ENCODE peak calls at places on chromosomes 5 and 9, in four cellular contexts. One of them, this sample, is unnamed. For H3K4me1 and H3K27me3, the result is how much of the 10 kb centered on the place peaks cover.

GRCh38 chr9:134056483-134057310 is 11.1 kb downstream of the BRD3 start:
- DNase-seq in transverse colon: peak
- DNase-seq in neuronal stem cell: no peak
- DNase-seq in psoas muscle: no peak
- DNase-seq in this sample: no peak

GRCh38 chr9:13845460-13845859 is 468.5 kb downstream of the NFIB start:
- DNase-seq in neuronal stem cell: no peak
- DNase-seq in transverse colon: no peak
- DNase-seq in psoas muscle: no peak
- DNase-seq in this sample: no peak

GRCh38 chr5:92527311-92528078 is 1053.5 kb downstream of the NR2F1-AS1 start:
- DNase-seq in neuronal stem cell: no peak
- DNase-seq in transverse colon: no peak
- DNase-seq in psoas muscle: no peak
- DNase-seq in this sample: no peak

GRCh38 chr5:6714221-6715041 is 1.2 kb downstream of the TENT4A start:
- DNase-seq in transverse colon: no peak
- DNase-seq in psoas muscle: peak
- DNase-seq in neuronal stem cell: no peak
- DNase-seq in this sample: peak

GRCh38 chr5:177452688-177453638 is 6.3 kb downstream of the PRR7 start:
- DNase-seq in neuronal stem cell: no peak
- DNase-seq in psoas muscle: no peak
- DNase-seq in transverse colon: no peak
- DNase-seq in this sample: no peak

GRCh38 chr5:172414618-172415599 is 39.4 kb downstream of the SH3PXD2B start:
- DNase-seq in transverse colon: peak
- DNase-seq in psoas muscle: peak
- DNase-seq in neuronal stem cell: no peak
- DNase-seq in this sample: no peak

GRCh38 chr9:34863426-34863825 is 94.7 kb upstream of the PHF24 start:
- DNase-seq in transverse colon: no peak
- DNase-seq in psoas muscle: no peak
- DNase-seq in neuronal stem cell: no peak
- DNase-seq in this sample: no peak

GRCh38 chr5:122403965-122404364 is 91.9 kb downstream of the SNCAIP start:
- DNase-seq in neuronal stem cell: no peak
- DNase-seq in psoas muscle: no peak
- DNase-seq in transverse colon: no peak
- DNase-seq in this sample: no peak

GRCh38 chr9:127305450-127306226 is 41.1 kb downstream of the GARNL3 start:
- DNase-seq in psoas muscle: no peak
- DNase-seq in neuronal stem cell: no peak
- DNase-seq in transverse colon: no peak
- DNase-seq in this sample: no peak

GRCh38 chr5:179137643-179138567 is 77.7 kb downstream of the ZNF354C start:
- DNase-seq in transverse colon: no peak
- DNase-seq in psoas muscle: no peak
- DNase-seq in neuronal stem cell: no peak
- DNase-seq in this sample: no peak

GRCh38 chr5:93395010-93395409 is 186.0 kb downstream of the NR2F1-AS1 start:
- DNase-seq in neuronal stem cell: no peak
- DNase-seq in transverse colon: no peak
- DNase-seq in psoas muscle: no peak
- DNase-seq in this sample: no peak

GRCh38 chr9:35335164-35335563 is 154.7 kb upstream of the RUSC2 start:
- DNase-seq in neuronal stem cell: no peak
- DNase-seq in transverse colon: no peak
- DNase-seq in psoas muscle: no peak
- DNase-seq in this sample: no peak

GRCh38 chr9:134123764-134124128 is 12.1 kb upstream of the WDR5 start:
- DNase-seq in neuronal stem cell: no peak
- DNase-seq in transverse colon: no peak
- DNase-seq in psoas muscle: no peak
- DNase-seq in this sample: no peak

DNA sequence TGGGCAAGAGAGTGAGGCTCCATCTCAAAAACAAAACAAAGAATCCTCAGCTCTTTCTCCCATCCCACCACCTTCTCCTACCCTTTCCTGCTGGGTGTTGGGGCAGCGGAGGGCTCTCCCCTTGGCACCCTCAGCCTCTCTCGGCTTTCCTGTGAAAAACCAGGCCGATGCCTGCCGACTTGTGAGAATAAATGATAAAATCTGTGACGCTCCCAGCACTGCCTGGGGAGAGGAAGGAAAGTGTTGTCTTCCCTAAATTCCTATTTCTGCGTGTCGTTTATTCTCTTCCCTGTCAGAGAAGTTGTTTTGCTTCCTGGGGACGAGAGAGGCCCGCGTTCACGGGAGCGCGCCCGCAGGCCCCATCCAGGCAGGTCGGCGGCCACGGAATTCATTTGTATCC is 19.7 kb downstream of the NEK6 start:
- DNase-seq in transverse colon: no peak
- DNase-seq in neuronal stem cell: no peak
- DNase-seq in psoas muscle: no peak
- DNase-seq in this sample: no peak
- H3K4me1 ChIP-seq in transverse colon: under half
- H3K4me1 ChIP-seq in neuronal stem cell: under half
- H3K4me1 ChIP-seq in psoas muscle: under half
- H3K4me1 ChIP-seq in this sample: under half

GRCh38 chr5:64838376-64838775 is 69.6 kb downstream of the CWC27 start:
- DNase-seq in transverse colon: no peak
- DNase-seq in psoas muscle: no peak
- DNase-seq in neuronal stem cell: no peak
- DNase-seq in this sample: no peak
- H3K27ac ChIP-seq in transverse colon: no peak
- H3K27ac ChIP-seq in psoas muscle: no peak
- H3K27ac ChIP-seq in neuronal stem cell: no peak
- H3K27ac ChIP-seq in this sample: no peak

DNA sequence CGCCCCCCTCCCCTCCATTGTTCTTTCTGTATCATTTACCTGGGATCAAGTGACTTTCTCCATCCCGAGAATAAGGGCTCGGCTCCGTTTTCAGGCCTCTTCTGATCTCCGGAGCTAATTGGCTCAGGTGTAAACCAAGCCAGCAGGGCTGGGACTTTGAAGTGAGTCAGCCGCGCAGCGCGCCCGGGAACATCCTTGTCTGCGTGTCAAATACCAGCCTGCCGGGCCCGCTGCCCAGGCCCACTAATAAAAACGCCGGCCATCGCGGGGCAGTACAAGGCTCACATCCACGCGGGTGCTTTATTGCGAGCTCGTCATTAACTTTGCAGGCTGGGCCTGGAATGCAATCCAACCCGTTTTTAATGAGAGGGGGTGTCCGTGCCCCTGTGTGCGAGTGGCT is 416.8 kb downstream of the IRX2 start:
- DNase-seq in neuronal stem cell: no peak
- DNase-seq in psoas muscle: no peak
- DNase-seq in transverse colon: no peak
- DNase-seq in this sample: no peak
- H3K27me3 ChIP-seq in neuronal stem cell: under half
- H3K27me3 ChIP-seq in psoas muscle: under half
- H3K27me3 ChIP-seq in transverse colon: under half
- H3K27me3 ChIP-seq in this sample: under half

GRCh38 chr5:36656556-36656955 is 50.1 kb downstream of the SLC1A3 start:
- DNase-seq in psoas muscle: no peak
- DNase-seq in neuronal stem cell: no peak
- DNase-seq in transverse colon: no peak
- DNase-seq in this sample: no peak

GRCh38 chr5:36660397-36661049 is 54.1 kb downstream of the SLC1A3 start:
- DNase-seq in psoas muscle: no peak
- DNase-seq in transverse colon: no peak
- DNase-seq in neuronal stem cell: no peak
- DNase-seq in this sample: no peak

GRCh38 chr5:36659406-36659805 is 53.0 kb downstream of the SLC1A3 start:
- DNase-seq in neuronal stem cell: no peak
- DNase-seq in transverse colon: no peak
- DNase-seq in psoas muscle: no peak
- DNase-seq in this sample: no peak

GRCh38 chr5:36657563-36657995 is 51.2 kb downstream of the SLC1A3 start:
- DNase-seq in transverse colon: no peak
- DNase-seq in psoas muscle: peak
- DNase-seq in neuronal stem cell: no peak
- DNase-seq in this sample: no peak

GRCh38 chr5:36658016-36658415 is 51.6 kb downstream of the SLC1A3 start:
- DNase-seq in neuronal stem cell: no peak
- DNase-seq in psoas muscle: no peak
- DNase-seq in transverse colon: no peak
- DNase-seq in this sample: no peak
- H3K4me1 ChIP-seq in neuronal stem cell: under half
- H3K4me1 ChIP-seq in psoas muscle: half or more
- H3K4me1 ChIP-seq in transverse colon: under half
- H3K4me1 ChIP-seq in this sample: under half

GRCh38 chr9:99285965-99286364 is 63.9 kb downstream of the SEC61B start:
- DNase-seq in psoas muscle: no peak
- DNase-seq in transverse colon: no peak
- DNase-seq in neuronal stem cell: no peak
- DNase-seq in this sample: no peak
- H3K27ac ChIP-seq in psoas muscle: no peak
- H3K27ac ChIP-seq in transverse colon: no peak
- H3K27ac ChIP-seq in neuronal stem cell: no peak
- H3K27ac ChIP-seq in this sample: no peak

GRCh38 chr9:137296214-137297059 is 5.6 kb downstream of the NRARP start:
- DNase-seq in transverse colon: peak
- DNase-seq in psoas muscle: no peak
- DNase-seq in neuronal stem cell: no peak
- DNase-seq in this sample: no peak

GRCh38 chr9:137297060-137297664 is 4.9 kb downstream of the NRARP start:
- DNase-seq in transverse colon: peak
- DNase-seq in neuronal stem cell: no peak
- DNase-seq in psoas muscle: no peak
- DNase-seq in this sample: no peak

GRCh38 chr9:137298983-137299521 is 3.0 kb downstream of the NRARP start:
- DNase-seq in transverse colon: peak
- DNase-seq in neuronal stem cell: no peak
- DNase-seq in psoas muscle: no peak
- DNase-seq in this sample: no peak

GRCh38 chr9:137298401-137298982 is 3.6 kb downstream of the NRARP start:
- DNase-seq in transverse colon: peak
- DNase-seq in neuronal stem cell: no peak
- DNase-seq in psoas muscle: no peak
- DNase-seq in this sample: no peak

GRCh38 chr9:137297966-137298365 is 4.1 kb downstream of the NRARP start:
- DNase-seq in transverse colon: no peak
- DNase-seq in neuronal stem cell: no peak
- DNase-seq in psoas muscle: no peak
- DNase-seq in this sample: no peak
- H3K27me3 ChIP-seq in transverse colon: half or more
- H3K27me3 ChIP-seq in neuronal stem cell: under half
- H3K27me3 ChIP-seq in psoas muscle: under half
- H3K27me3 ChIP-seq in this sample: under half

GRCh38 chr5:98927988-98928801 is 612 bp downstream of the CHD1 start:
- DNase-seq in neuronal stem cell: peak
- DNase-seq in psoas muscle: peak
- DNase-seq in transverse colon: peak
- DNase-seq in this sample: peak
- H3K4me1 ChIP-seq in neuronal stem cell: under half
- H3K4me1 ChIP-seq in psoas muscle: under half
- H3K4me1 ChIP-seq in transverse colon: under half
- H3K4me1 ChIP-seq in this sample: half or more